ENCODE peak calls at places on chromosomes 7 and 10, in nine cellular contexts. One of them, this sample, is unnamed.

GRCh38 chr7:159040146-159040545 is 104.5 kb downstream of the VIPR2 start:
- DNase-seq in right atrium auricular region: peak; percentile 53
- DNase-seq in AG04450: no peak
- DNase-seq in AG10803: no peak
- DNase-seq in RWPE1: no peak
- DNase-seq in lower lobe of right lung: no peak
- DNase-seq in AG09319: no peak
- DNase-seq in foreskin keratinocyte: no peak
- DNase-seq in cardiac muscle cell: no peak
- DNase-seq in this sample: no peak

GRCh38 chr7:372939-373791 is 83.2 kb downstream of the FOXL3 start:
- DNase-seq in foreskin keratinocyte: no peak
- DNase-seq in cardiac muscle cell: no peak
- DNase-seq in lower lobe of right lung: no peak
- DNase-seq in AG09319: no peak
- DNase-seq in RWPE1: no peak
- DNase-seq in AG10803: no peak
- DNase-seq in AG04450: no peak
- DNase-seq in right atrium auricular region: no peak
- DNase-seq in this sample: no peak

GRCh38 chr10:92064506-92064905 is 140.9 kb downstream of the BTAF1 start:
- DNase-seq in foreskin keratinocyte: no peak
- DNase-seq in lower lobe of right lung: no peak
- DNase-seq in AG04450: no peak
- DNase-seq in AG09319: no peak
- DNase-seq in cardiac muscle cell: no peak
- DNase-seq in RWPE1: no peak
- DNase-seq in right atrium auricular region: no peak
- DNase-seq in AG10803: no peak
- DNase-seq in this sample: no peak

GRCh38 chr10:102802920-102803534 is 34.2 kb downstream of the CYP17A1 start:
- DNase-seq in cardiac muscle cell: peak; percentile 89
- DNase-seq in lower lobe of right lung: no peak
- DNase-seq in AG04450: peak; percentile 79
- DNase-seq in foreskin keratinocyte: peak; percentile 93
- DNase-seq in AG10803: peak; percentile 90
- DNase-seq in AG09319: peak; percentile 83
- DNase-seq in RWPE1: no peak
- DNase-seq in right atrium auricular region: peak; percentile 85
- DNase-seq in this sample: no peak

GRCh38 chr7:54112568-54112967 is 429.6 kb upstream of the VSTM2A start:
- DNase-seq in RWPE1: no peak
- DNase-seq in AG10803: no peak
- DNase-seq in cardiac muscle cell: no peak
- DNase-seq in lower lobe of right lung: no peak
- DNase-seq in right atrium auricular region: no peak
- DNase-seq in AG09319: no peak
- DNase-seq in AG04450: no peak
- DNase-seq in foreskin keratinocyte: peak; percentile 57
- DNase-seq in this sample: no peak

GRCh38 chr7:100091411-100092181 is 2.8 kb downstream of the COPS6 start:
- DNase-seq in AG04450: no peak
- DNase-seq in AG10803: no peak
- DNase-seq in cardiac muscle cell: no peak
- DNase-seq in AG09319: no peak
- DNase-seq in lower lobe of right lung: no peak
- DNase-seq in right atrium auricular region: no peak
- DNase-seq in foreskin keratinocyte: peak; percentile 45
- DNase-seq in RWPE1: no peak
- DNase-seq in this sample: no peak

GRCh38 chr7:98836811-98837631 is 32.8 kb downstream of the TMEM130 start:
- DNase-seq in AG09319: no peak
- DNase-seq in RWPE1: peak; percentile 51
- DNase-seq in foreskin keratinocyte: peak; percentile 18
- DNase-seq in AG10803: no peak
- DNase-seq in AG04450: no peak
- DNase-seq in right atrium auricular region: no peak
- DNase-seq in cardiac muscle cell: peak; percentile 38
- DNase-seq in lower lobe of right lung: no peak
- DNase-seq in this sample: no peak

GRCh38 chr10:94314913-94315545 is 47.7 kb downstream of the NOC3L start:
- DNase-seq in cardiac muscle cell: peak; percentile 47
- DNase-seq in right atrium auricular region: no peak
- DNase-seq in lower lobe of right lung: no peak
- DNase-seq in AG09319: peak; percentile 45
- DNase-seq in RWPE1: no peak
- DNase-seq in AG04450: no peak
- DNase-seq in AG10803: peak; percentile 88
- DNase-seq in foreskin keratinocyte: no peak
- DNase-seq in this sample: no peak

GRCh38 chr7:106348231-106348630 is 63.4 kb upstream of the NAMPT start:
- DNase-seq in AG09319: no peak
- DNase-seq in cardiac muscle cell: no peak
- DNase-seq in AG04450: no peak
- DNase-seq in RWPE1: no peak
- DNase-seq in AG10803: no peak
- DNase-seq in foreskin keratinocyte: no peak
- DNase-seq in right atrium auricular region: no peak
- DNase-seq in lower lobe of right lung: no peak
- DNase-seq in this sample: no peak

GRCh38 chr7:18393465-18394118 is 102.0 kb upstream of the HDAC9 start:
- DNase-seq in lower lobe of right lung: no peak
- DNase-seq in right atrium auricular region: no peak
- DNase-seq in AG10803: peak; percentile 22
- DNase-seq in AG04450: no peak
- DNase-seq in RWPE1: no peak
- DNase-seq in cardiac muscle cell: no peak
- DNase-seq in AG09319: no peak
- DNase-seq in foreskin keratinocyte: no peak
- DNase-seq in this sample: no peak

GRCh38 chr10:34967411-34967880 is 122.7 kb downstream of the CUL2 start:
- DNase-seq in AG10803: peak; percentile 95
- DNase-seq in cardiac muscle cell: peak; percentile 94
- DNase-seq in foreskin keratinocyte: no peak
- DNase-seq in AG04450: no peak
- DNase-seq in AG09319: peak; percentile 43
- DNase-seq in lower lobe of right lung: no peak
- DNase-seq in RWPE1: no peak
- DNase-seq in right atrium auricular region: no peak
- DNase-seq in this sample: no peak

GRCh38 chr7:132893560-132893959 is 188.3 kb downstream of the CHCHD3 start:
- DNase-seq in RWPE1: no peak
- DNase-seq in AG09319: no peak
- DNase-seq in AG10803: no peak
- DNase-seq in AG04450: no peak
- DNase-seq in lower lobe of right lung: no peak
- DNase-seq in foreskin keratinocyte: no peak
- DNase-seq in right atrium auricular region: no peak
- DNase-seq in cardiac muscle cell: no peak
- DNase-seq in this sample: no peak

DNA sequence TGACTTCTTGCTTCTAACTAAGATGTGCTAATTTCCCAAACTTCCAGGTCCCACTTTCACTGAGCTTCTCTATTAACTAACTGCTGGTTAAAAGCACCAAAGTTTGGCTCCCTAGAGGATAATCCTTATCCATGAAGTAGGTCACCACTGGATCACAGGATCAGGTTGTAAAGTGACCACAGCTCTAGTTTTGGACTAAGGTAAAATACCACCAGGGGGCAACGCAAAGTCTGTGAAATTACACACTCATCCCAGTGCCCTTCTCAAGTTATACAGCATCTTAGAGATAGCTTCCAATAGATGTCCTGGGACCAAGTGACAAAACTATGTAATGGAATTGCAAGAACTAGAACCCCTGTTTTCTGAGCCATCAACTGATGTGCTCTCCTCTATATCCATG is 116.4 kb upstream of the ASAH2 start:
- DNase-seq in lower lobe of right lung: no peak
- DNase-seq in AG09319: no peak
- DNase-seq in RWPE1: no peak
- DNase-seq in AG10803: peak; percentile 26
- DNase-seq in cardiac muscle cell: peak; percentile 64
- DNase-seq in foreskin keratinocyte: no peak
- DNase-seq in AG04450: no peak
- DNase-seq in right atrium auricular region: no peak
- DNase-seq in this sample: no peak
- TF ChIP-seq CTCF in lower lobe of right lung: peak; percentile 40
- TF ChIP-seq CTCF in AG09319: peak; percentile 37
- TF ChIP-seq CTCF in RWPE1: peak; percentile 6
- TF ChIP-seq CTCF in AG10803: peak; percentile 48
- TF ChIP-seq CTCF in cardiac muscle cell: peak; percentile 60
- TF ChIP-seq CTCF in foreskin keratinocyte: peak; percentile 54
- TF ChIP-seq CTCF in AG04450: peak; percentile 56
- TF ChIP-seq CTCF in right atrium auricular region: no peak
- TF ChIP-seq CTCF in this sample: peak; percentile 57

DNA sequence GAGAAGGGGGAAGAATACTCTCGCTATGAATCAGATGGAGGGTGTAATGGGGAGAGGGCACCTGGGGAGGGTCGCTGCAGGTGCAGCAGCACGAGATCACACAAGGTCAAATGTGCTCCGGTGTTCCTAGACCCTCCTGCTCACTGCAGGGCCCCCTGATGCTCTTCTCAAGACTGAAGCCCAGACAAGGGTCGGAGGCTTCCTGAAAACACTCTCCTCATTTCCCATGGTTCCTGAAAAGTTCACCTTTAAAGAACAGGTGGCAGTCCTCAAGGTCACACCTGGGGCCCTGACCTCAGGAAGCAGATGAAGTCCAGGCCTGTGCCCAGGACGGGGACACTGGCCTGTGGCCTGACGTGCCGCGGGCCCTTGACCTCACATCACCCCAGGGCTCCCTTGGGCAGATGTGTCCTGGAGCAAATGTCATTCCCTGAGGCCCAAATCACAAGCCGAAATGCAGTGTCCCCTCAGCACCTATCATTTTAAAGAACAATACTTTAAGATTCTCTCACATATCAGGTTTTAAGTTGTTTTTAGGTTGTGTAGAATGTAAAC is 289.8 kb downstream of the GLRX3 start:
- DNase-seq in AG04450: no peak
- DNase-seq in lower lobe of right lung: no peak
- DNase-seq in foreskin keratinocyte: no peak
- DNase-seq in cardiac muscle cell: no peak
- DNase-seq in AG10803: no peak
- DNase-seq in right atrium auricular region: peak; percentile 30
- DNase-seq in AG09319: no peak
- DNase-seq in RWPE1: no peak
- DNase-seq in this sample: peak; percentile 43
- TF ChIP-seq CTCF in AG04450: no peak
- TF ChIP-seq CTCF in lower lobe of right lung: no peak
- TF ChIP-seq CTCF in foreskin keratinocyte: no peak
- TF ChIP-seq CTCF in cardiac muscle cell: no peak
- TF ChIP-seq CTCF in AG10803: no peak
- TF ChIP-seq CTCF in right atrium auricular region: no peak
- TF ChIP-seq CTCF in AG09319: no peak
- TF ChIP-seq CTCF in RWPE1: no peak
- TF ChIP-seq CTCF in this sample: no peak

GRCh38 chr10:129929343-129930297 is 34.5 kb downstream of the EBF3 start:
- DNase-seq in foreskin keratinocyte: no peak
- DNase-seq in lower lobe of right lung: no peak
- DNase-seq in cardiac muscle cell: no peak
- DNase-seq in RWPE1: no peak
- DNase-seq in AG04450: no peak
- DNase-seq in AG10803: no peak
- DNase-seq in right atrium auricular region: no peak
- DNase-seq in AG09319: no peak
- DNase-seq in this sample: no peak
- TF ChIP-seq CTCF in foreskin keratinocyte: no peak
- TF ChIP-seq CTCF in lower lobe of right lung: no peak
- TF ChIP-seq CTCF in cardiac muscle cell: peak; percentile 6
- TF ChIP-seq CTCF in RWPE1: no peak
- TF ChIP-seq CTCF in AG04450: no peak
- TF ChIP-seq CTCF in AG10803: no peak
- TF ChIP-seq CTCF in right atrium auricular region: no peak
- TF ChIP-seq CTCF in AG09319: no peak
- TF ChIP-seq CTCF in this sample: peak; percentile 18

GRCh38 chr10:3882855-3883254 is 97.8 kb upstream of the KLF6 start:
- DNase-seq in cardiac muscle cell: no peak
- DNase-seq in RWPE1: no peak
- DNase-seq in AG10803: no peak
- DNase-seq in AG04450: no peak
- DNase-seq in foreskin keratinocyte: no peak
- DNase-seq in AG09319: no peak
- DNase-seq in right atrium auricular region: no peak
- DNase-seq in lower lobe of right lung: no peak
- DNase-seq in this sample: no peak
- TF ChIP-seq CTCF in cardiac muscle cell: no peak
- TF ChIP-seq CTCF in RWPE1: no peak
- TF ChIP-seq CTCF in AG10803: no peak
- TF ChIP-seq CTCF in AG04450: no peak
- TF ChIP-seq CTCF in foreskin keratinocyte: no peak
- TF ChIP-seq CTCF in AG09319: no peak
- TF ChIP-seq CTCF in right atrium auricular region: no peak
- TF ChIP-seq CTCF in lower lobe of right lung: no peak
- TF ChIP-seq CTCF in this sample: no peak

GRCh38 chr7:151741585-151741984 is 135.3 kb downstream of the PRKAG2 start:
- DNase-seq in AG04450: no peak
- DNase-seq in AG09319: no peak
- DNase-seq in lower lobe of right lung: no peak
- DNase-seq in right atrium auricular region: no peak
- DNase-seq in cardiac muscle cell: no peak
- DNase-seq in RWPE1: no peak
- DNase-seq in foreskin keratinocyte: no peak
- DNase-seq in AG10803: no peak
- DNase-seq in this sample: no peak
- TF ChIP-seq CTCF in AG04450: no peak
- TF ChIP-seq CTCF in AG09319: no peak
- TF ChIP-seq CTCF in lower lobe of right lung: no peak
- TF ChIP-seq CTCF in right atrium auricular region: no peak
- TF ChIP-seq CTCF in cardiac muscle cell: no peak
- TF ChIP-seq CTCF in RWPE1: no peak
- TF ChIP-seq CTCF in foreskin keratinocyte: no peak
- TF ChIP-seq CTCF in AG10803: no peak
- TF ChIP-seq CTCF in this sample: no peak

GRCh38 chr7:40098810-40099209 is 35.6 kb downstream of the MPLKIP start:
- DNase-seq in AG10803: no peak
- DNase-seq in AG04450: no peak
- DNase-seq in cardiac muscle cell: no peak
- DNase-seq in RWPE1: no peak
- DNase-seq in lower lobe of right lung: no peak
- DNase-seq in AG09319: no peak
- DNase-seq in foreskin keratinocyte: no peak
- DNase-seq in right atrium auricular region: no peak
- DNase-seq in this sample: no peak

GRCh38 chr7:40095226-40095625 is 39.2 kb downstream of the MPLKIP start:
- DNase-seq in AG10803: no peak
- DNase-seq in AG09319: no peak
- DNase-seq in right atrium auricular region: no peak
- DNase-seq in foreskin keratinocyte: no peak
- DNase-seq in RWPE1: no peak
- DNase-seq in lower lobe of right lung: no peak
- DNase-seq in AG04450: no peak
- DNase-seq in cardiac muscle cell: no peak
- DNase-seq in this sample: no peak

GRCh38 chr7:40097728-40098127 is 36.7 kb downstream of the MPLKIP start:
- DNase-seq in lower lobe of right lung: no peak
- DNase-seq in foreskin keratinocyte: no peak
- DNase-seq in RWPE1: no peak
- DNase-seq in cardiac muscle cell: no peak
- DNase-seq in AG10803: no peak
- DNase-seq in AG09319: no peak
- DNase-seq in AG04450: no peak
- DNase-seq in right atrium auricular region: no peak
- DNase-seq in this sample: no peak

GRCh38 chr7:40093631-40094350 is 40.6 kb downstream of the MPLKIP start:
- DNase-seq in AG10803: no peak
- DNase-seq in foreskin keratinocyte: no peak
- DNase-seq in cardiac muscle cell: no peak
- DNase-seq in RWPE1: no peak
- DNase-seq in AG09319: no peak
- DNase-seq in lower lobe of right lung: no peak
- DNase-seq in right atrium auricular region: no peak
- DNase-seq in AG04450: no peak
- DNase-seq in this sample: no peak

GRCh38 chr7:40095695-40096327 is 38.6 kb downstream of the MPLKIP start:
- DNase-seq in foreskin keratinocyte: no peak
- DNase-seq in RWPE1: no peak
- DNase-seq in AG04450: no peak
- DNase-seq in cardiac muscle cell: no peak
- DNase-seq in right atrium auricular region: no peak
- DNase-seq in AG10803: no peak
- DNase-seq in lower lobe of right lung: no peak
- DNase-seq in AG09319: no peak
- DNase-seq in this sample: no peak
- TF ChIP-seq CTCF in foreskin keratinocyte: no peak
- TF ChIP-seq CTCF in RWPE1: no peak
- TF ChIP-seq CTCF in AG04450: no peak
- TF ChIP-seq CTCF in cardiac muscle cell: no peak
- TF ChIP-seq CTCF in right atrium auricular region: no peak
- TF ChIP-seq CTCF in AG10803: no peak
- TF ChIP-seq CTCF in lower lobe of right lung: no peak
- TF ChIP-seq CTCF in AG09319: no peak
- TF ChIP-seq CTCF in this sample: no peak